ENCODE peak calls at places on chromosome 3, in seven cellular contexts. A is lower leg skin, H is GM12878, Z is ovary, P is A549, B is heart left ventricle, Q is IMR-90. S is an unnamed sample.

GRCh38 chr3:126903521-126903920 is 79.4 kb upstream of the PLXNA1 start:
- DNase-seq in A (no peak), H (no peak), Z (no peak), P (no peak), B (no peak), Q (no peak), S (no peak)

GRCh38 chr3:155365178-155365783 is 71.8 kb upstream of the STRIT1 start:
- DNase-seq in A (no peak), H (no peak), Z (no peak), P (no peak), B (no peak), Q (no peak), S (no peak)

GRCh38 chr3:123406598-123406997 is 42.3 kb downstream of the ADCY5 start:
- DNase-seq in A (no peak), H (no peak), Z (peak), P (no peak), B (peak), Q (no peak), S (peak)

GRCh38 chr3:180646187-180646790 is 33.0 kb downstream of the CCDC39 start:
- DNase-seq in A (no peak), H (no peak), Z (no peak), P (peak), B (no peak), Q (no peak), S (no peak)

GRCh38 chr3:22959593-22959992 is 243.5 kb upstream of the UBE2E2 start:
- DNase-seq in A (no peak), H (peak), Z (no peak), P (no peak), B (no peak), Q (no peak), S (no peak)

GRCh38 chr3:100042144-100042543 is 72.2 kb downstream of the FILIP1L start:
- DNase-seq in A (no peak), H (no peak), Z (no peak), P (no peak), B (no peak), Q (peak), S (no peak)

GRCh38 chr3:12180218-12180617 is 21.5 kb upstream of the TIMP4 start:
- DNase-seq in A (no peak), H (no peak), Z (peak), P (no peak), B (peak), Q (peak), S (no peak)

GRCh38 chr3:197362086-197362485 is 63.7 kb upstream of the DLG1 start:
- DNase-seq in A (no peak), H (no peak), Z (no peak), P (no peak), B (no peak), Q (no peak), S (no peak)

GRCh38 chr3:24300949-24301348 is 193.7 kb downstream of the THRB start:
- DNase-seq in A (no peak), H (no peak), Z (no peak), P (no peak), B (no peak), Q (no peak), S (no peak)

GRCh38 chr3:131217296-131217741 is 164.3 kb upstream of the NUDT16 start:
- DNase-seq in A (no peak), H (no peak), Z (peak), P (peak), B (no peak), Q (no peak), S (no peak)

DNA sequence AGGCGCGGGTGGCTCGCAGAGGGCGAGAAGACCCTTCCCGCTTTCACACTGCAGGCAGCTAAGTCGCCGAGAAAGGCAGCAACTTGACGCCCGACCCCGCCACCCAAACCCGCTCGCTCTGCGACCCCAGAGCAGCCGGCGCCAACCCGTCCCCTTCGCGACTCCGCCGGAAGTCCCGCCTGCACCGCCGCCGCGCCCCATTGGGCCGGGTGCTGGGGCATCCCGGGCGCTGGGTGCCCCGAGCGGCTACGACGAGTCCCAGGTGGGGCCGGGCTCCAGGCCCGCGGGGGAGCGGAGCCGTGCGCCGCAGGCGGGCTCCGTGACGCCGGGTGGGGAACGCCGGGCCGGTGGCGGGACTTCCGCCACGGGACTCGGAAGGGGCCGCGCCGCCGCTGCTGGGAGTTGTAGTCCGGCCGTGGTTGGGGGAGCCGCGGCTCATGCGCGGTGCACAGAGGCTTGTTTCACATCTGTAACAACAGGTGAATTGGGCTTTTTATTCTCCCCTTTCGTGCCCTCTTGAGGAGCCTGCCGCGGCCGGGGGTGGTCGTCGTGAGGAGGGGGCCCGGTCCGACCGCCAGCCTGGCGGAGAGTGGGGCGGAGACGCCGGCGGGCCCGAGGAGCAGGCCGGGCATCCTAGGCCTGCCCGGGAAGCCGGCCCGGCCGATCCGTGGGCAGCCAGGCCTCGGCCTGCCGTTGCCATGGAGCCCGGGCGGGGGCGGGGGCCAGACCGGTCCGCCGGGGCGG is at the start of gene DHX30:
- DNase-seq in A (peak), H (no peak), Z (peak), P (peak), B (peak), Q (peak), S (peak)
- TF ChIP-seq POLR2A in A (no peak), H (peak), Z (peak), P (peak), B (no peak), Q (peak), S (peak)

DNA sequence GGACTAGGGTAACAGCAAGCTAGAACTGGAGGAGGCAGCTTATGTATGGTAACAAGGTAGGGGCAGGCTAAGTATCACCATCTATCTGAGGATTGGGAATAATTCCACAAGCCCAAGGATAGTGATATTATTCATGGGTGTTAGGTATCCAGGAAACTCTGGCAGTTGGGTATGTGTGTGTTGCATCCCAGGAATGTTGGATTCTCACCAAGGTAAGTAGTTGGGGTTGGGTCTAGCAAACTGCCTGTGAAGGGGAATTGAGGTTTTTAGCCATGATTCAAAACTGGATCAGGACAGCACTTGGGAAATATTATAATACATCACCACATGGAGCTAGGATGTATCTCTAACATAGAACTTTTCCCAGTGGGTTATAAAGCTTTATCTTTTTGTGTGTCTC is 626.4 kb upstream of the GOLIM4 start:
- DNase-seq in A (no peak), H (no peak), Z (no peak), P (no peak), B (no peak), Q (peak), S (no peak)
- TF ChIP-seq CTCF in A (no peak), H (no peak), Z (no peak), P (no peak), B (no peak), Q (no peak), S (no peak)

DNA sequence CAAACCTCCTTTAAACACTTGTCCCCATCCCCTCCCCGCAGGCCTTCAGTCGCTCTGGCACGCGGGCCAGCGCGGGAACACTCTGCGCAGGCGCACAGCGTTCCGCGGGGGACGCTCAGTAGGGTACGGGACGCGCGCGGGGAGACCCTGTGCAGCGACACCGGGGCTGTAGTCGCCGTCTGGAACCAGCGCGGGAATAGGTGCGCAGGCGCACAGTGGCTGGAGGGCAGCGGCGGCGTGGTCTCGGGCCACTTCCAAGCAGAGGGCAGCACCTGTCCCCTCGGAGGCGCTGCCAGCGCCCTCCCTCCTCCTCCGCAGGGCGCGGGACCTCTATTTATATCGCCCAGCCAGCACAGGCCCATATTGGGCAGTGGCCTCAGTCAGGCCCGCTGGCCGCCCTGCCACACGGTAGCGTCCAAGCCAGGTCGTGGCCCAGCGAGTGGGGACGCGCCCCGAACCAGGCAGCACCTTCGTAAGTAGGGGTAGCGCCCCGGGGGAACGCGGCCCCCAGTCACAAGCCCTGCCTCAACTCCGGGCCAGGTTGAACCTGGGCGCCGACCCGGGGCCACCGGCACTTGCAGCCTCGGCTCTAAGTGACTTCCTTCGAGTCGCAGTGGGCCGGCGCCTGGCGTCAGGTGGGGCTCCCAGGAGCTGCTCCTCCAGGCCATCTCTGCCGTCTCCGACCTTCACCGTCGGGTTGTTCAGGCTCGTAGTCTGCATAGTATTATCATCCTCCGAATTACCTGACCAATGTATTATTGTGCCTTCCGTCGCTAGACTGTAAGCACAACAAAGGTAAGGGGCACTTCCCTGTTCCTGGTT is at the start of gene KBTBD12:
- DNase-seq in A (no peak), H (no peak), Z (peak), P (no peak), B (peak), Q (no peak), S (no peak)
- TF ChIP-seq POLR2A in A (no peak), H (no peak), Z (no peak), P (no peak), B (peak), Q (no peak), S (no peak)

DNA sequence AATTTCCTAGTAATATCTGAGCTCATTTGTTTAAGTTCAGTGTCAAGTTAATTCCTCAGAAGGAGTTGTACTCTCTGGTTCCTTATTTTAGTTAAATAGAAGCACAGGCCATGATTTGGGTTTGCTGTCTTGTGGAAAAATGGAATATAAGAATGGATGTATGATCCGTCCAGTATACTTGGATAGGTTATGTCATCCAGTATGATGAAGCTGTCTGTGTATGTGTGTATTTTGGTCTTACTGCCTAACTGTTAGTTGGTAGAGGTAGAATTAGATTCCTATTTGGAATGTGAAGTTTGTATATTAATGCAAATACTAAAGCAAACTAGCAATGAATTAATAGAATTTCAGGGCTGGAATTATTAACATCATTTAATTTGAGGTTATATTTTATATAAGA is 7.9 kb downstream of the KBTBD8 start:
- DNase-seq in A (no peak), H (no peak), Z (no peak), P (no peak), B (no peak), Q (no peak), S (no peak)
- TF ChIP-seq CTCF in A (no peak), H (no peak), Z (no peak), P (no peak), B (no peak), Q (no peak), S (no peak)

GRCh38 chr3:108125550-108126071 is 34.8 kb upstream of the CD47 start:
- DNase-seq in A (no peak), H (peak), Z (no peak), P (no peak), B (no peak), Q (no peak), S (no peak)
- TF ChIP-seq POLR2A in A (no peak), H (peak), Z (no peak), P (no peak), B (no peak), Q (no peak), S (no peak)

GRCh38 chr3:172449468-172450149 is 1.4 kb upstream of the GHSR start:
- DNase-seq in A (no peak), H (no peak), Z (peak), P (no peak), B (peak), Q (peak), S (no peak)
- TF ChIP-seq CTCF in A (no peak), H (no peak), Z (no peak), P (no peak), B (no peak), Q (no peak), S (no peak)

GRCh38 chr3:52537165-52537635 is 795 bp downstream of the UQCC5 start:
- DNase-seq in A (no peak), H (no peak), Z (no peak), P (no peak), B (no peak), Q (no peak), S (no peak)

GRCh38 chr3:52537726-52538421 is 1.5 kb downstream of the UQCC5 start:
- DNase-seq in A (no peak), H (no peak), Z (no peak), P (no peak), B (no peak), Q (no peak), S (no peak)

GRCh38 chr3:52535411-52536111 is 844 bp upstream of the UQCC5 start:
- DNase-seq in A (no peak), H (no peak), Z (no peak), P (no peak), B (no peak), Q (no peak), S (peak)

GRCh38 chr3:52536112-52536368 is 365 bp upstream of the UQCC5 start:
- DNase-seq in A (no peak), H (no peak), Z (no peak), P (no peak), B (no peak), Q (no peak), S (no peak)

GRCh38 chr3:52536369-52537164 is at the start of gene UQCC5:
- DNase-seq in A (peak), H (peak), Z (peak), P (peak), B (peak), Q (peak), S (peak)
- TF ChIP-seq POLR2A in A (peak), H (peak), Z (peak), P (peak), B (peak), Q (peak), S (peak)

DNA sequence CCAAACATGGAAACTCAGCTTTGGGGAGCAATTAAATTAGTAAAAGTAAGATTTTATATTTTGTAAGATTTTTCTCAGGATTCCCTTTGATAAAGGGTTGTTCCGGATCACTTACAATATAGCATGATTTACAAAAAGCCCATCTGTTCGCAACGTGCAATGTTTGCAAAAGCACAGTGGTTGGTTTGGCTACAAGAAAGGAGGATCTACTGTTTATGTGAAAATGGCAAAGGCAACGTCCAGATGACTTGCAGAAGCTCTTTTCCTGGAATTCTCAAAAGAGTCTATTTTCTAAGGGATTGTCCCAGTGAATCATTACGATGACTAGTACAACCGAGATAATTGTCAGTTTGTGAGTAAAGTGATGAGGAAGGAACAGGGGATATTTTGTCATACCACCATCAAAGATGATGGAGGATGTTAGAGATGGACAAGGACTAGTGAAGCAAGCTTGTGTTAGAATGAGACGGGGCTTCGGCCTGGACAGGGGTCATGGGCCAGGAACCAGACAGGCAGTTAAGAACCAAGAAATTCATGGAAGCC is 71.6 kb downstream of the CRYGS start:
- DNase-seq in A (no peak), H (no peak), Z (no peak), P (no peak), B (no peak), Q (peak), S (no peak)
- TF ChIP-seq CTCF in A (no peak), H (no peak), Z (no peak), P (no peak), B (no peak), Q (no peak), S (no peak)

DNA sequence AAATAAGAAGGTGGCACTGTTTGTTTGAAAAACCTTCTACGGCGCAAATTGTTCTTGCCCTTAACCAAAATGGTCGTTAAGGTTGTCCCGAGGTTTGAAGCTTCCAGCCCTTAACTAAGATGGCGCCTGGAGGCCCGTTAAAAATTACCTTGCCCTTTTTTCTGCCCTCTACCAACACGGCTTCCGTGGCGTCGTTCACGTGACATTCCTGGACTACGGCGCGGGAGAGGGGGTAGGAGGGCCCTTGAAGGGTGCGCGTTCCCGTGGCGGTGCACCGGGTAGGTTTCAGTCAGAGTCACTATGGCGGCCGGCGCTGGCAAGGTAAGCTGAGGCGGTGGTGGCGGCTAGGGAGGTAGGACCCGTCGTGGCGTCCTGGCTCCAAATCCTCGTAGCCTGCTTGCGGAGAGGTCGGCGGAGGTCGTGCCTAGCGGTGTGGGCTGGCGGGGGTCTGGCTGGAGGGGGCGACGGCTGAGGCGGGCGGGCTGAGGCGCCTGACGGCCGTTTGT is at the start of gene SLMAP:
- DNase-seq in A (peak), H (peak), Z (peak), P (peak), B (peak), Q (peak), S (peak)
- TF ChIP-seq POLR2A in A (no peak), H (peak), Z (peak), P (peak), B (no peak), Q (peak), S (peak)

GRCh38 chr3:31247063-31247447 is 285.7 kb upstream of the STT3B start:
- DNase-seq in A (no peak), H (no peak), Z (no peak), P (no peak), B (no peak), Q (no peak), S (no peak)

GRCh38 chr3:31247850-31248618 is 284.7 kb upstream of the STT3B start:
- DNase-seq in A (no peak), H (peak), Z (no peak), P (no peak), B (no peak), Q (no peak), S (no peak)

GRCh38 chr3:31248619-31248992 is 284.1 kb upstream of the STT3B start:
- DNase-seq in A (no peak), H (no peak), Z (no peak), P (no peak), B (no peak), Q (no peak), S (no peak)

GRCh38 chr3:31244929-31245817 is 287.6 kb upstream of the STT3B start:
- DNase-seq in A (no peak), H (no peak), Z (no peak), P (no peak), B (no peak), Q (no peak), S (no peak)

DNA sequence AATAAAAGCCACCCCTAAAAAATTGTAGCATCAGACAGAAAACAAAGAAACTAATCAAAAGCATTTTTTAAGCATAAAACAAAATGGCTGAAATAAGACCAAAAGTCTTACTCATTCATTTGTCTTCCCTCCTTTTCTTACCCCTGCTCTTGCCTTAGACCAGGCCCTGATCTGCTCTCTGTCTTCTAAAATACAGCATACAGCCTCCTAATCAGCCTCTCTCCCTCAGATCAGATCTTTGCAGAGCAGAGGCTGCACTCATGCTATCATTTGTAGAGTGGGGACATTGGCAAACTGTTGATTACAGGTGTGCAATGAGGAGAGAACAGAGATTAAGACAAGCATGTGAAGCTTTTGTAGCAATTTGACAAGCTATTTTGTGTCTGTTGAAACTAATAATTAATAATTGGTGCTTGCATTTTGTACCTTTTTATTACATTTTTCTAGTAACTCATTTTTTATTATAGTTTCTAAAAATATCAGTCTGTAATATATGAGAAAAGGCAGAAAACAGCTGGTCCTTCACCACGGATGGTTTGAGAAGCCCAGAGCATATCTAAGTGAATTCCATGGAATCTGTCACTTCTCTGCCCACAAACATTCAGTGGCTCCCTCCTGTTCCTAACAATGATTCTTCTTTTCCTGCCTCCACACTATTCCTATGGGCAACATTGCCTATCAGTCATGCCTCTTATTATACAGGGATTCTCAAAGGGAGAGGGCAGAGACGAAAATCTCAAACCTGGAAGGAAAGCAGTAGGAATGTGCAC is 286.2 kb upstream of the STT3B start:
- DNase-seq in A (no peak), H (no peak), Z (no peak), P (no peak), B (no peak), Q (no peak), S (no peak)
- TF ChIP-seq CTCF in A (no peak), H (no peak), Z (no peak), P (no peak), B (no peak), Q (no peak), S (no peak)